ENCODE peak calls at places on chromosome 11, in ten cellular contexts. B, N, Z, Q, P, X, T, S, C and D are unnamed samples.
A peak's percentile ranks its signal among the peaks of the same experiment; 100 is the strongest.

GRCh38 chr11:85483861-85484260 is 143.3 kb downstream of the DLG2 start:
- DNase-seq in Q (peak; percentile 45), S (no peak), X (no peak), P (no peak), C (no peak), Z (no peak), N (no peak), T (peak; percentile 11), B (no peak), D (no peak)

GRCh38 chr11:76206077-76206326 is 300 bp downstream of the WNT11 start:
- DNase-seq in T (no peak), X (no peak), Z (no peak), Q (no peak), P (no peak), B (no peak), C (no peak), S (no peak), N (no peak), D (no peak)

GRCh38 chr11:58813693-58814092 is 30.8 kb downstream of the GLYATL2 start:
- DNase-seq in Z (no peak), P (no peak), X (no peak), S (no peak), B (no peak), N (no peak), C (no peak), T (no peak), Q (no peak), D (no peak)

GRCh38 chr11:78080818-78081495 is 1.3 kb upstream of the NDUFC2 start:
- DNase-seq in X (no peak), P (no peak), C (no peak), N (no peak), Z (no peak), B (no peak), T (peak; percentile 81), S (no peak), Q (peak; percentile 80), D (no peak)

GRCh38 chr11:95089620-95090542 is at the start of gene ENDOD1:
- DNase-seq in B (peak; percentile 90), N (no peak), X (peak; percentile 76), T (no peak), Q (peak; percentile 87), Z (peak; percentile 81), P (peak; percentile 63), C (peak; percentile 88), S (peak; percentile 62), D (peak; percentile 80)

GRCh38 chr11:35404397-35404775 is 15.0 kb downstream of the SLC1A2 start:
- DNase-seq in Q (peak; percentile 30), T (no peak), C (no peak), S (peak; percentile 26), B (no peak), P (no peak), N (peak; percentile 31), Z (no peak), X (peak; percentile 72), D (peak; percentile 39)

GRCh38 chr11:26948881-26949280 is 45.0 kb upstream of the FIBIN start:
- DNase-seq in N (no peak), B (no peak), T (no peak), S (no peak), C (no peak), Z (no peak), Q (no peak), P (no peak), X (no peak), D (no peak)

GRCh38 chr11:65662247-65662801 is 392 bp downstream of the RELA start:
- DNase-seq in S (no peak), Z (no peak), T (no peak), X (no peak), Q (peak; percentile 18), B (no peak), C (no peak), N (no peak), P (no peak), D (no peak)

GRCh38 chr11:64758330-64759079 is 1.3 kb downstream of the PYGM start:
- DNase-seq in N (no peak), S (no peak), Z (no peak), Q (no peak), X (no peak), T (no peak), C (peak; percentile 65), P (no peak), B (no peak), D (no peak)

GRCh38 chr11:57873196-57873911 is 111.8 kb downstream of the CTNND1 start:
- DNase-seq in N (no peak), P (no peak), X (no peak), Z (no peak), S (no peak), Q (no peak), B (no peak), T (no peak), C (no peak), D (no peak)

GRCh38 chr11:114307524-114308203 is 11.5 kb downstream of the NNMT start:
- DNase-seq in P (peak; percentile 66), Z (no peak), S (no peak), C (peak; percentile 80), N (peak; percentile 63), B (peak; percentile 91), Q (peak; percentile 96), X (no peak), T (peak; percentile 94), D (no peak)

GRCh38 chr11:15673408-15673811 is 558.7 kb downstream of the INSC start:
- DNase-seq in X (no peak), P (no peak), S (no peak), N (no peak), T (no peak), C (no peak), Z (no peak), Q (peak; percentile 41), B (peak; percentile 72), D (no peak)

GRCh38 chr11:62035293-62035692 is 67.9 kb upstream of the FTH1 start:
- DNase-seq in P (no peak), S (no peak), N (no peak), C (no peak), X (no peak), Q (no peak), Z (no peak), B (no peak), T (no peak), D (no peak)

GRCh38 chr11:44005956-44006355 is 41.8 kb upstream of the ACCSL start:
- DNase-seq in P (no peak), S (no peak), N (no peak), X (no peak), B (no peak), C (peak; percentile 51), T (no peak), Z (no peak), Q (no peak), D (no peak)

GRCh38 chr11:124865181-124865901 is at the start of gene ROBO3:
- DNase-seq in T (no peak), P (no peak), Q (no peak), N (no peak), S (no peak), C (peak; percentile 56), Z (no peak), X (no peak), B (no peak), D (no peak)